ENCODE peak calls at places on chromosomes 11 and 22, in ten cellular contexts. M, R, A, E, Z, X, T, Q, V and P are unnamed samples.

GRCh38 chr22:24189249-24190158 is 8.2 kb downstream of the SUSD2 start:
- DNase-seq in M (peak; percentile 77), R (peak; percentile 12), A (peak; percentile 85), E (peak; percentile 82), Z (peak; percentile 62), X (no peak), T (no peak), Q (peak; percentile 52), V (peak; percentile 49), P (peak; percentile 12)

GRCh38 chr22:37569921-37570660 is 9.8 kb downstream of the LGALS2 start:
- DNase-seq in M (no peak), R (no peak), A (no peak), E (peak; percentile 70), Z (no peak), X (no peak), T (no peak), Q (no peak), V (no peak), P (no peak)

GRCh38 chr22:46533434-46533833 is 4.0 kb downstream of the CELSR1 start:
- DNase-seq in M (no peak), R (no peak), A (no peak), E (peak; percentile 74), Z (no peak), X (no peak), T (no peak), Q (no peak), V (no peak), P (no peak)

GRCh38 chr11:65388731-65389130 is 2.3 kb downstream of the FRMD8 start:
- DNase-seq in M (no peak), R (no peak), A (no peak), E (no peak), Z (no peak), X (no peak), T (no peak), Q (no peak), V (no peak), P (no peak)

GRCh38 chr11:126474888-126475626 is 119.6 kb downstream of the ST3GAL4 start:
- DNase-seq in M (no peak), R (no peak), A (no peak), E (no peak), Z (no peak), X (no peak), T (no peak), Q (no peak), V (no peak), P (no peak)

GRCh38 chr11:31608995-31609394 is 99.4 kb downstream of the ELP4 start:
- DNase-seq in M (no peak), R (no peak), A (no peak), E (no peak), Z (peak; percentile 80), X (no peak), T (no peak), Q (no peak), V (no peak), P (no peak)

GRCh38 chr11:10498426-10499250 is 42.3 kb downstream of the RNF141 start:
- DNase-seq in M (no peak), R (no peak), A (no peak), E (no peak), Z (no peak), X (no peak), T (no peak), Q (no peak), V (no peak), P (no peak)

GRCh38 chr11:5992604-5993251 is 5.9 kb upstream of the OR52L1 start:
- DNase-seq in M (no peak), R (peak; percentile 7), A (peak; percentile 44), E (no peak), Z (peak; percentile 30), X (no peak), T (no peak), Q (no peak), V (no peak), P (no peak)

GRCh38 chr22:48475661-48476345 is 1351.9 kb downstream of the BRD1 start:
- DNase-seq in M (no peak), R (no peak), A (no peak), E (no peak), Z (no peak), X (no peak), T (no peak), Q (no peak), V (no peak), P (no peak)

GRCh38 chr11:28342704-28343103 is 234.5 kb downstream of the METTL15 start:
- DNase-seq in M (no peak), R (no peak), A (no peak), E (no peak), Z (no peak), X (no peak), T (no peak), Q (no peak), V (no peak), P (no peak)

GRCh38 chr11:86559311-86559945 is 113.0 kb downstream of the ME3 start:
- DNase-seq in M (no peak), R (no peak), A (no peak), E (no peak), Z (no peak), X (no peak), T (no peak), Q (no peak), V (no peak), P (no peak)

GRCh38 chr11:57781529-57781943 is 19.9 kb downstream of the CTNND1 start:
- DNase-seq in M (no peak), R (no peak), A (peak; percentile 47), E (peak; percentile 99), Z (no peak), X (no peak), T (no peak), Q (no peak), V (no peak), P (no peak)

GRCh38 chr11:75668508-75669297 is at the start of gene MAP6:
- DNase-seq in M (peak; percentile 40), R (peak; percentile 87), A (peak; percentile 85), E (no peak), Z (peak; percentile 41), X (no peak), T (peak; percentile 72), Q (no peak), V (no peak), P (peak; percentile 58)

GRCh38 chr22:18906896-18907295 is 776 bp downstream of the DGCR6 start:
- DNase-seq in M (no peak), R (no peak), A (no peak), E (no peak), Z (no peak), X (no peak), T (no peak), Q (no peak), V (no peak), P (no peak)

GRCh38 chr11:66905631-66906030 is 48.8 kb downstream of the LRFN4 start:
- DNase-seq in M (no peak), R (no peak), A (no peak), E (no peak), Z (no peak), X (no peak), T (no peak), Q (no peak), V (no peak), P (no peak)

GRCh38 chr22:26689553-26690301 is 32.3 kb downstream of the MIAT start:
- DNase-seq in M (no peak), R (no peak), A (peak; percentile 82), E (no peak), Z (no peak), X (no peak), T (no peak), Q (no peak), V (no peak), P (no peak)

GRCh38 chr22:39281126-39281525 is 36.3 kb upstream of the PDGFB start:
- DNase-seq in M (no peak), R (no peak), A (no peak), E (no peak), Z (no peak), X (no peak), T (no peak), Q (no peak), V (no peak), P (no peak)

GRCh38 chr22:48531721-48532435 is 1295.8 kb downstream of the BRD1 start:
- DNase-seq in M (no peak), R (no peak), A (peak; percentile 58), E (no peak), Z (peak; percentile 27), X (no peak), T (no peak), Q (no peak), V (no peak), P (no peak)

GRCh38 chr11:19919050-19919561 is 206.5 kb downstream of the NAV2 start:
- DNase-seq in M (no peak), R (no peak), A (no peak), E (peak; percentile 99), Z (no peak), X (peak; percentile 97), T (no peak), Q (peak; percentile 94), V (no peak), P (no peak)

GRCh38 chr11:3169235-3169951 is 4.3 kb upstream of the OSBPL5 start:
- DNase-seq in M (peak; percentile 50), R (no peak), A (peak; percentile 52), E (no peak), Z (no peak), X (peak; percentile 31), T (no peak), Q (no peak), V (no peak), P (no peak)

GRCh38 chr11:8681837-8682218 is 637 bp downstream of the TRIM66 start:
- DNase-seq in M (no peak), R (no peak), A (no peak), E (no peak), Z (no peak), X (no peak), T (no peak), Q (no peak), V (no peak), P (no peak)

GRCh38 chr11:130709531-130709930 is 206.7 kb downstream of the SNX19 start:
- DNase-seq in M (no peak), R (no peak), A (no peak), E (no peak), Z (no peak), X (no peak), T (no peak), Q (no peak), V (no peak), P (no peak)

GRCh38 chr22:38497869-38498268 is 8.2 kb downstream of the DDX17 start:
- DNase-seq in M (no peak), R (no peak), A (no peak), E (peak; percentile 17), Z (no peak), X (no peak), T (no peak), Q (no peak), V (no peak), P (no peak)

GRCh38 chr22:44181033-44181911 is 547 bp downstream of the PARVG start:
- DNase-seq in M (peak; percentile 71), R (no peak), A (no peak), E (no peak), Z (no peak), X (no peak), T (no peak), Q (no peak), V (peak; percentile 56), P (no peak)

GRCh38 chr11:44977493-44977984 is 26.9 kb upstream of the TP53I11 start:
- DNase-seq in M (no peak), R (peak; percentile 41), A (peak; percentile 49), E (peak; percentile 91), Z (peak; percentile 46), X (no peak), T (peak; percentile 26), Q (no peak), V (no peak), P (no peak)